ENCODE peak calls at places on chromosomes 2 and 18, in ten cellular contexts. One of them, this sample, is unnamed.

GRCh38 chr2:74502720-74503505 is 3.5 kb upstream of the LBX2 start:
- DNase-seq in IMR-90: peak
- DNase-seq in GM23248: peak
- DNase-seq in fibroblast of lung: peak
- DNase-seq in right cardiac atrium: peak
- DNase-seq in Panc1: no peak
- DNase-seq in RWPE1: peak
- DNase-seq in iPS DF 6.9: no peak
- DNase-seq in endodermal cell: peak
- DNase-seq in psoas muscle: peak
- DNase-seq in this sample: no peak

GRCh38 chr2:15432642-15433261 is 128.4 kb downstream of the NBAS start:
- DNase-seq in GM23248: no peak
- DNase-seq in Panc1: no peak
- DNase-seq in RWPE1: no peak
- DNase-seq in IMR-90: no peak
- DNase-seq in iPS DF 6.9: no peak
- DNase-seq in fibroblast of lung: no peak
- DNase-seq in psoas muscle: no peak
- DNase-seq in right cardiac atrium: no peak
- DNase-seq in endodermal cell: no peak
- DNase-seq in this sample: no peak

GRCh38 chr2:151051584-151052220 is 210.0 kb downstream of the RBM43 start:
- DNase-seq in endodermal cell: peak
- DNase-seq in GM23248: peak
- DNase-seq in IMR-90: peak
- DNase-seq in iPS DF 6.9: peak
- DNase-seq in fibroblast of lung: peak
- DNase-seq in RWPE1: peak
- DNase-seq in psoas muscle: no peak
- DNase-seq in Panc1: peak
- DNase-seq in right cardiac atrium: no peak
- DNase-seq in this sample: peak

GRCh38 chr18:61669320-61669719 is 223.5 kb downstream of the RNF152 start:
- DNase-seq in fibroblast of lung: peak
- DNase-seq in psoas muscle: no peak
- DNase-seq in iPS DF 6.9: no peak
- DNase-seq in endodermal cell: no peak
- DNase-seq in Panc1: no peak
- DNase-seq in right cardiac atrium: no peak
- DNase-seq in RWPE1: no peak
- DNase-seq in IMR-90: peak
- DNase-seq in GM23248: peak
- DNase-seq in this sample: no peak

GRCh38 chr2:74197983-74198460 is 393 bp upstream of the MTHFD2 start:
- DNase-seq in IMR-90: no peak
- DNase-seq in fibroblast of lung: no peak
- DNase-seq in iPS DF 6.9: no peak
- DNase-seq in psoas muscle: no peak
- DNase-seq in RWPE1: no peak
- DNase-seq in endodermal cell: no peak
- DNase-seq in right cardiac atrium: no peak
- DNase-seq in Panc1: peak
- DNase-seq in GM23248: no peak
- DNase-seq in this sample: no peak

GRCh38 chr2:182432051-182432450 is 5.2 kb upstream of the PDE1A start:
- DNase-seq in endodermal cell: no peak
- DNase-seq in IMR-90: peak
- DNase-seq in Panc1: no peak
- DNase-seq in right cardiac atrium: no peak
- DNase-seq in iPS DF 6.9: no peak
- DNase-seq in GM23248: peak
- DNase-seq in RWPE1: no peak
- DNase-seq in psoas muscle: no peak
- DNase-seq in fibroblast of lung: peak
- DNase-seq in this sample: no peak

GRCh38 chr18:45384137-45384998 is 230.9 kb upstream of the SLC14A2 start:
- DNase-seq in Panc1: peak
- DNase-seq in iPS DF 6.9: peak
- DNase-seq in right cardiac atrium: peak
- DNase-seq in GM23248: peak
- DNase-seq in endodermal cell: peak
- DNase-seq in fibroblast of lung: peak
- DNase-seq in psoas muscle: peak
- DNase-seq in RWPE1: peak
- DNase-seq in IMR-90: peak
- DNase-seq in this sample: peak

GRCh38 chr2:70977605-70978205 is 725 bp upstream of the ANKRD53 start:
- DNase-seq in Panc1: no peak
- DNase-seq in fibroblast of lung: peak
- DNase-seq in RWPE1: peak
- DNase-seq in iPS DF 6.9: no peak
- DNase-seq in right cardiac atrium: no peak
- DNase-seq in GM23248: peak
- DNase-seq in endodermal cell: no peak
- DNase-seq in IMR-90: peak
- DNase-seq in psoas muscle: no peak
- DNase-seq in this sample: no peak

GRCh38 chr2:30470426-30470825 is 23.4 kb downstream of the LCLAT1 start:
- DNase-seq in IMR-90: no peak
- DNase-seq in Panc1: no peak
- DNase-seq in GM23248: no peak
- DNase-seq in fibroblast of lung: peak
- DNase-seq in psoas muscle: no peak
- DNase-seq in RWPE1: no peak
- DNase-seq in iPS DF 6.9: no peak
- DNase-seq in right cardiac atrium: no peak
- DNase-seq in endodermal cell: no peak
- DNase-seq in this sample: no peak

DNA sequence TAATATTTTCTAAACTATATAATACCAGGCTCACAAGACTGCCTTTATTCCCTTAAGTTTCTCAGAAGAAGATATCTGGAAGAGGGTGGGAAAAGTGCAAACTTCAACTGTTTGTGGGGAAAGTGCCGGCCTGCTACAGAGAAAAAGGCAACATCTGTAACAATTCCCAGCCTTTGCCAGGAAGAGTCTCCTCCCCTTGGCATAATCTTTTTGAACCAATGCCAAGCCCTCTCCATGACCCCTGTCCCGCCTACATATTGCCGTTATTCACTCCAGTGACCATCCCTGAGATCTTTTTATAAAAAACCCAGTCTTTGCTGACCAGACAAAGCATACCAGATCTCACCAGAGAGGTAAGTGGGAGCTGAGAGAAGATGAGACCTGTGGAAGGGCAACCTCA is at the start of gene REG3G:
- DNase-seq in iPS DF 6.9: no peak
- DNase-seq in Panc1: no peak
- DNase-seq in RWPE1: no peak
- DNase-seq in right cardiac atrium: no peak
- DNase-seq in psoas muscle: no peak
- DNase-seq in fibroblast of lung: no peak
- DNase-seq in endodermal cell: no peak
- DNase-seq in GM23248: no peak
- DNase-seq in IMR-90: no peak
- DNase-seq in this sample: no peak
- H3K27ac ChIP-seq in iPS DF 6.9: no peak
- H3K27ac ChIP-seq in Panc1: no peak
- H3K27ac ChIP-seq in RWPE1: no peak
- H3K27ac ChIP-seq in right cardiac atrium: no peak
- H3K27ac ChIP-seq in psoas muscle: no peak
- H3K27ac ChIP-seq in fibroblast of lung: no peak
- H3K27ac ChIP-seq in endodermal cell: no peak
- H3K27ac ChIP-seq in GM23248: no peak
- H3K27ac ChIP-seq in IMR-90: no peak
- H3K27ac ChIP-seq in this sample: no peak

DNA sequence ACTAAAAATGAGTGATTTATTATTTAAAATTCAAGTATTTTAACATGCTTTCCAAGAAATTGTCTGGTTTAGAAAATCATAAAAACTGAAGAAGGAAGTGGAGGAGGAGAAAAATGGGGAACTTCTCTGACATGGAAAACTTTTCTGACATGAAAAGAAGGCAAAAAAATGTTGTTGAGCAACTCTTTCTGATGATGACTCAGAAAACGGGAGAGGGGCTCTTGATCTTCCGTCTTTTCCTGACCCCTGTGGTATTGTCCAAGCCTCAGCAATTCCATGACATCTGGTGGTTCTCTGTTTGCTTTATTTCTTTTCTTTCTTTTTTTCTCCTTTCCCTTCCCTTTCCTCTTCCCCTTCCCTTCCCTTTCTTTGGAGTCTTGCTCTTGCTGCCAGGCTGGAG is 262.9 kb upstream of the THUMPD2 start:
- DNase-seq in GM23248: peak
- DNase-seq in endodermal cell: no peak
- DNase-seq in psoas muscle: no peak
- DNase-seq in RWPE1: no peak
- DNase-seq in fibroblast of lung: peak
- DNase-seq in Panc1: no peak
- DNase-seq in right cardiac atrium: no peak
- DNase-seq in IMR-90: peak
- DNase-seq in iPS DF 6.9: no peak
- DNase-seq in this sample: no peak
- H3K27ac ChIP-seq in GM23248: no peak
- H3K27ac ChIP-seq in endodermal cell: no peak
- H3K27ac ChIP-seq in psoas muscle: no peak
- H3K27ac ChIP-seq in RWPE1: no peak
- H3K27ac ChIP-seq in fibroblast of lung: peak
- H3K27ac ChIP-seq in Panc1: no peak
- H3K27ac ChIP-seq in right cardiac atrium: no peak
- H3K27ac ChIP-seq in IMR-90: peak
- H3K27ac ChIP-seq in iPS DF 6.9: no peak
- H3K27ac ChIP-seq in this sample: no peak

DNA sequence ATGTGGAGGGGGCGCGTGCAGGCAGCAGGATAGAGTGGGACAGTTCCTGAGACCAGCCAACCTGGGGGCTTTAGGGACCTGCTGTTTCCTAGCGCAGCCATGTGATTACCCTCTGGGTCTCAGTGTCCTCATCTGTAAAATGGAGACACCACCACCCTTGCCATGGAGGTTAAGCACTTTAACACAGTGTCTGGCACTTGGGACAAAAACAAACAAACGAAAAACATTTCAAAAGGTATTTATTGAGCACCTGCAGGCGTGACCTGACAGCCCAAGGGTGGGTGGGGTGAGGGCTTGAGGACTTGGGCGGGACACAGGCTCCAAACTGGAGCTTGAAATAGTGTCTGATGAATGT is 4.6 kb upstream of the CTDSP1 start:
- DNase-seq in iPS DF 6.9: no peak
- DNase-seq in GM23248: no peak
- DNase-seq in fibroblast of lung: no peak
- DNase-seq in Panc1: no peak
- DNase-seq in RWPE1: no peak
- DNase-seq in endodermal cell: no peak
- DNase-seq in psoas muscle: no peak
- DNase-seq in IMR-90: no peak
- DNase-seq in right cardiac atrium: no peak
- DNase-seq in this sample: no peak
- H3K27ac ChIP-seq in iPS DF 6.9: no peak
- H3K27ac ChIP-seq in GM23248: peak
- H3K27ac ChIP-seq in fibroblast of lung: no peak
- H3K27ac ChIP-seq in Panc1: peak
- H3K27ac ChIP-seq in RWPE1: peak
- H3K27ac ChIP-seq in endodermal cell: no peak
- H3K27ac ChIP-seq in psoas muscle: no peak
- H3K27ac ChIP-seq in IMR-90: no peak
- H3K27ac ChIP-seq in right cardiac atrium: no peak
- H3K27ac ChIP-seq in this sample: no peak

GRCh38 chr2:174334781-174335604 is at the start of gene SP9:
- DNase-seq in endodermal cell: peak
- DNase-seq in IMR-90: peak
- DNase-seq in fibroblast of lung: peak
- DNase-seq in right cardiac atrium: no peak
- DNase-seq in GM23248: peak
- DNase-seq in RWPE1: no peak
- DNase-seq in Panc1: no peak
- DNase-seq in iPS DF 6.9: no peak
- DNase-seq in psoas muscle: no peak
- DNase-seq in this sample: no peak

GRCh38 chr2:174335605-174336402 is 1.1 kb downstream of the SP9 start:
- DNase-seq in IMR-90: no peak
- DNase-seq in RWPE1: no peak
- DNase-seq in GM23248: peak
- DNase-seq in endodermal cell: peak
- DNase-seq in psoas muscle: peak
- DNase-seq in fibroblast of lung: peak
- DNase-seq in Panc1: no peak
- DNase-seq in right cardiac atrium: peak
- DNase-seq in iPS DF 6.9: no peak
- DNase-seq in this sample: no peak

GRCh38 chr2:174337337-174338154 is 2.8 kb downstream of the SP9 start:
- DNase-seq in Panc1: no peak
- DNase-seq in right cardiac atrium: peak
- DNase-seq in iPS DF 6.9: no peak
- DNase-seq in endodermal cell: peak
- DNase-seq in GM23248: no peak
- DNase-seq in RWPE1: no peak
- DNase-seq in psoas muscle: no peak
- DNase-seq in fibroblast of lung: peak
- DNase-seq in IMR-90: no peak
- DNase-seq in this sample: no peak

GRCh38 chr2:174338155-174338495 is 3.4 kb downstream of the SP9 start:
- DNase-seq in Panc1: no peak
- DNase-seq in endodermal cell: no peak
- DNase-seq in GM23248: no peak
- DNase-seq in fibroblast of lung: no peak
- DNase-seq in IMR-90: no peak
- DNase-seq in psoas muscle: no peak
- DNase-seq in RWPE1: no peak
- DNase-seq in right cardiac atrium: no peak
- DNase-seq in iPS DF 6.9: no peak
- DNase-seq in this sample: no peak

DNA sequence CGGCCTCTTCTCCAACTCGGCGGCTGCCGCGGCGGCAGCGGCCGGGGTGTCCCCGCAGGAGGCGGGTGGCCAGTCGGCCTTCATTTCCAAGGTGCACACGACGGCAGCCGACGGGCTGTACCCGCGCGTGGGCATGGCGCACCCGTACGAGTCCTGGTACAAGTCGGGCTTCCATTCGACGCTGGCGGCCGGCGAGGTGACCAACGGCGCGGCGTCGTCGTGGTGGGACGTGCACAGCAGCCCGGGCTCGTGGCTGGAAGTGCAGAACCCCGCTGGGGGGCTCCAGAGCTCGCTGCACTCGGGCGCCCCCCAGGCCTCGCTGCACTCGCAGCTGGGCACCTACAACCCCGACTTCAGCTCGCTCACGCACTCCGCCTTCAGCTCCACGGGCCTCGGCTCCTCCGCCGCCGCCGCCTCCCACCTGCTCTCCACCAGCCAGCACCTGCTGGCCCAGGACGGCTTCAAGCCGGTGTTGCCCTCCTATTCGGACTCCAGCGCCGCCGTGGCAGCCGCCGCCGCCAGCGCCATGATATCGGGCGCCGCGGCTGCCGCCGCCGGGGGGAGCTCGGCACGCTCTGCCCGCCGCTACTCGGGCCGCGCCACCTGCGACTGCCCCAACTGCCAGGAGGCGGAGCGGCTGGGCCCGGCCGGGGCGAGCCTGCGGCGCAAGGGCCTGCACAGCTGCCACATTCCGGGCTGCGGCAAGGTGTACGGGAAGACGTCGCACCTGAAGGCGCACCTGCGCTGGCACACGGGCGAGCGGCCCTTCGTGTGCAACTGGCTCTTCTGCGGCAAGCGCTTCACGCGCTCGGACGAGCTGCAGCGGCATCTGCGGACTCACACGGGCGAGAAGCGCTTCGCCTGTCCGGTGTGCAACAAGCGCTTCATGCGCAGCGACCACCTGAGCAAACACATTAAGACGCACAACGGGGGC is 1.9 kb downstream of the SP9 start:
- DNase-seq in Panc1: no peak
- DNase-seq in endodermal cell: peak
- DNase-seq in RWPE1: peak
- DNase-seq in fibroblast of lung: no peak
- DNase-seq in GM23248: no peak
- DNase-seq in iPS DF 6.9: no peak
- DNase-seq in IMR-90: no peak
- DNase-seq in psoas muscle: peak
- DNase-seq in right cardiac atrium: peak
- DNase-seq in this sample: no peak
- H3K27ac ChIP-seq in Panc1: no peak
- H3K27ac ChIP-seq in endodermal cell: no peak
- H3K27ac ChIP-seq in RWPE1: no peak
- H3K27ac ChIP-seq in fibroblast of lung: no peak
- H3K27ac ChIP-seq in GM23248: no peak
- H3K27ac ChIP-seq in iPS DF 6.9: no peak
- H3K27ac ChIP-seq in IMR-90: no peak
- H3K27ac ChIP-seq in psoas muscle: no peak
- H3K27ac ChIP-seq in right cardiac atrium: no peak
- H3K27ac ChIP-seq in this sample: no peak